ENCODE peak calls at places on chromosome 9, in eight cellular contexts. B, I, X, E, Q, F, R and T are unnamed samples.

GRCh38 chr9:127181595-127182190 is 59.3 kb upstream of the ANGPTL2 start:
- DNase-seq in E (no peak), B (no peak), Q (no peak), R (no peak), F (peak), I (no peak), X (no peak), T (no peak)

GRCh38 chr9:111970827-111971226 is 74.2 kb downstream of the UGCG start:
- DNase-seq in Q (no peak), F (no peak), R (no peak), E (no peak), X (no peak), I (no peak), B (no peak), T (no peak)

GRCh38 chr9:18438300-18438925 is 35.5 kb upstream of the ADAMTSL1 start:
- DNase-seq in Q (no peak), E (peak), I (no peak), X (no peak), B (no peak), F (peak), R (no peak), T (no peak)

GRCh38 chr9:132162764-132163456 is 1.1 kb downstream of the NTNG2 start:
- DNase-seq in B (no peak), F (no peak), X (no peak), R (no peak), I (no peak), Q (no peak), E (no peak), T (no peak)

GRCh38 chr9:4793412-4794005 is 765 bp downstream of the RCL1 start:
- DNase-seq in E (no peak), R (no peak), I (no peak), Q (no peak), B (no peak), F (peak), X (no peak), T (no peak)

GRCh38 chr9:38432922-38433510 is 8.8 kb upstream of the IGFBPL1 start:
- DNase-seq in Q (peak), I (peak), X (no peak), B (no peak), E (peak), R (peak), F (peak), T (peak)

GRCh38 chr9:131837316-131837715 is 97.4 kb upstream of the RAPGEF1 start:
- DNase-seq in I (no peak), Q (no peak), B (no peak), R (no peak), X (no peak), F (peak), E (peak), T (no peak)

GRCh38 chr9:136662656-136663310 is at the start of gene EGFL7:
- DNase-seq in Q (no peak), B (no peak), R (no peak), E (peak), X (no peak), I (no peak), F (no peak), T (no peak)

GRCh38 chr9:15935661-15936315 is 382.9 kb downstream of the CCDC171 start:
- DNase-seq in F (no peak), I (no peak), X (no peak), B (no peak), Q (no peak), R (no peak), E (no peak), T (no peak)

GRCh38 chr9:116671605-116672004 is 15.5 kb upstream of the TRIM32 start:
- DNase-seq in F (no peak), Q (no peak), E (no peak), B (peak), X (no peak), R (peak), I (no peak), T (peak)

GRCh38 chr9:91433180-91433579 is 9.5 kb upstream of the NFIL3 start:
- DNase-seq in R (peak), I (peak), Q (no peak), B (no peak), F (no peak), X (no peak), E (no peak), T (peak)

GRCh38 chr9:7937018-7937417 is 137.4 kb upstream of the DMAC1 start:
- DNase-seq in X (no peak), Q (no peak), E (no peak), B (no peak), R (no peak), I (no peak), F (no peak), T (no peak)

GRCh38 chr9:137390553-137391410 is 32.2 kb downstream of the EXD3 start:
- DNase-seq in X (no peak), E (no peak), R (peak), F (peak), Q (no peak), B (no peak), I (no peak), T (no peak)

GRCh38 chr9:86795047-86795437 is 152.3 kb downstream of the GAS1 start:
- DNase-seq in Q (no peak), I (no peak), R (no peak), X (no peak), E (no peak), F (no peak), B (no peak), T (no peak)

GRCh38 chr9:69380811-69381210 is 55.8 kb downstream of the ENTREP1 start:
- DNase-seq in B (no peak), E (no peak), Q (no peak), I (peak), X (no peak), R (no peak), F (no peak), T (no peak)

GRCh38 chr9:132030626-132031325 is 48.9 kb downstream of the MED27 start:
- DNase-seq in R (no peak), E (no peak), F (peak), B (no peak), Q (no peak), I (no peak), X (no peak), T (no peak)

GRCh38 chr9:82538634-82539033 is 524.3 kb downstream of the RASEF start:
- DNase-seq in R (no peak), B (no peak), E (no peak), X (no peak), F (no peak), Q (no peak), I (no peak), T (no peak)

GRCh38 chr9:112699230-112699629 is 18.7 kb downstream of the INIP start:
- DNase-seq in Q (no peak), R (no peak), E (no peak), F (no peak), X (no peak), I (no peak), B (no peak), T (peak)

GRCh38 chr9:76593011-76593347 is 134.0 kb downstream of the GCNT1 start:
- DNase-seq in R (no peak), Q (no peak), B (no peak), F (no peak), X (no peak), I (no peak), E (no peak), T (no peak)

GRCh38 chr9:91037511-91038482 is 236.2 kb downstream of the SYK start:
- DNase-seq in I (peak), B (no peak), E (no peak), Q (no peak), R (no peak), X (no peak), F (no peak), T (no peak)

GRCh38 chr9:130493476-130493875 is 48.7 kb downstream of the ASS1 start:
- DNase-seq in X (no peak), B (no peak), E (no peak), F (no peak), Q (no peak), R (no peak), I (no peak), T (no peak)

GRCh38 chr9:99411479-99412100 is 189.5 kb downstream of the SEC61B start:
- DNase-seq in Q (no peak), X (no peak), R (no peak), I (no peak), F (no peak), E (no peak), B (no peak), T (no peak)

GRCh38 chr9:135939351-135940265 is 21.6 kb downstream of the UBAC1 start:
- DNase-seq in E (no peak), X (no peak), I (no peak), Q (no peak), F (no peak), B (no peak), R (peak), T (peak)

GRCh38 chr9:104868687-104869404 is 59.1 kb downstream of the ABCA1 start:
- DNase-seq in F (peak), X (no peak), R (peak), Q (no peak), B (peak), I (peak), E (peak), T (peak)

GRCh38 chr9:126461608-126462007 is 135.0 kb downstream of the MVB12B start:
- DNase-seq in R (no peak), E (no peak), Q (peak), F (no peak), I (no peak), B (no peak), X (no peak), T (no peak)

GRCh38 chr9:130995399-130995941 is 13.5 kb upstream of the LAMC3 start:
- DNase-seq in X (no peak), I (peak), R (peak), F (no peak), E (no peak), Q (no peak), B (no peak), T (peak)

GRCh38 chr9:96565684-96566360 is 53.8 kb downstream of the CDC14B start:
- DNase-seq in R (no peak), E (no peak), Q (no peak), I (peak), B (no peak), X (no peak), F (no peak), T (no peak)

GRCh38 chr9:38707885-38708640 is 11.9 kb downstream of the FAM240B start:
- DNase-seq in E (no peak), I (peak), B (no peak), Q (no peak), F (no peak), R (peak), X (no peak), T (peak)

GRCh38 chr9:135300346-135301141 is 179.0 kb upstream of the PPP1R26 start:
- DNase-seq in R (no peak), X (no peak), Q (peak), F (no peak), B (no peak), E (no peak), I (no peak), T (no peak)

GRCh38 chr9:99511723-99512122 is 289.6 kb downstream of the SEC61B start:
- DNase-seq in E (no peak), Q (no peak), F (no peak), I (no peak), B (no peak), X (no peak), R (no peak), T (no peak)

GRCh38 chr9:95407524-95407923 is 90.0 kb upstream of the FANCC start:
- DNase-seq in E (no peak), F (no peak), Q (no peak), I (no peak), X (no peak), B (no peak), R (no peak), T (no peak)

GRCh38 chr9:106174331-106174730 is 480.0 kb downstream of the TMEM38B start:
- DNase-seq in X (no peak), B (no peak), E (no peak), F (no peak), Q (no peak), I (no peak), R (no peak), T (no peak)

GRCh38 chr9:5582835-5583195 is 46.1 kb upstream of the RIC1 start:
- DNase-seq in R (no peak), B (peak), Q (no peak), I (peak), E (no peak), X (no peak), F (no peak), T (peak)

GRCh38 chr9:118558891-118559290 is 810.3 kb downstream of the BRINP1 start:
- DNase-seq in R (no peak), F (no peak), I (no peak), Q (no peak), B (no peak), X (no peak), E (no peak), T (no peak)

GRCh38 chr9:31137151-31137849 is 1247.1 kb upstream of the ACO1 start:
- DNase-seq in X (no peak), I (peak), E (no peak), R (no peak), B (no peak), Q (no peak), F (no peak), T (no peak)

GRCh38 chr9:128819716-128820664 is 1.7 kb downstream of the ENDOG start:
- DNase-seq in I (no peak), F (no peak), Q (no peak), X (no peak), E (no peak), R (peak), B (no peak), T (no peak)

GRCh38 chr9:113963017-113963620 is 87.0 kb downstream of the ZNF618 start:
- DNase-seq in F (no peak), I (peak), X (no peak), R (peak), E (peak), Q (no peak), B (peak), T (peak)